ENCODE peak calls at places on chromosomes 1 and 21, in nine cellular contexts. C, M, T, K, W, D, E, V and U are unnamed samples. For H3K36me3, the result is how much of the 10 kb centered on the place peaks cover.

GRCh38 chr1:45473302-45473701 is 17.7 kb downstream of the TESK2 start:
- DNase-seq in C (no peak), M (no peak), T (no peak), K (no peak), W (no peak), D (no peak), E (no peak), V (no peak), U (no peak)

GRCh38 chr21:44262338-44263048 is 796 bp upstream of the DNMT3L start:
- DNase-seq in C (no peak), M (no peak), T (peak), K (peak), W (no peak), D (no peak), E (peak), V (no peak), U (no peak)

GRCh38 chr1:96234299-96234698 is 487.3 kb upstream of the PTBP2 start:
- DNase-seq in C (no peak), M (peak), T (no peak), K (peak), W (no peak), D (peak), E (no peak), V (peak), U (no peak)

GRCh38 chr1:83764209-83764608 is 234.7 kb downstream of the TTLL7 start:
- DNase-seq in C (peak), M (no peak), T (no peak), K (no peak), W (no peak), D (no peak), E (no peak), V (no peak), U (no peak)

GRCh38 chr21:15241997-15242767 is 177.4 kb upstream of the NRIP1 start:
- DNase-seq in C (no peak), M (peak), T (no peak), K (peak), W (no peak), D (no peak), E (no peak), V (no peak), U (no peak)

GRCh38 chr1:205920861-205921558 is 22.2 kb downstream of the SLC26A9 start:
- DNase-seq in C (no peak), M (no peak), T (no peak), K (peak), W (no peak), D (no peak), E (peak), V (no peak), U (no peak)

GRCh38 chr1:189431437-189431836 is 1046.2 kb downstream of the BRINP3 start:
- DNase-seq in C (no peak), M (no peak), T (no peak), K (no peak), W (no peak), D (no peak), E (no peak), V (no peak), U (no peak)

GRCh38 chr1:231867607-231868006 is 241.0 kb downstream of the DISC1 start:
- DNase-seq in C (no peak), M (peak), T (no peak), K (no peak), W (no peak), D (no peak), E (no peak), V (no peak), U (no peak)

GRCh38 chr1:161145832-161146231 is 7.9 kb upstream of the UFC1 start:
- DNase-seq in C (no peak), M (no peak), T (no peak), K (no peak), W (no peak), D (no peak), E (peak), V (no peak), U (no peak)
- H3K4me3 ChIP-seq in C (no peak), M (no peak), T (no peak), K (no peak), W (no peak), D (no peak), E (no peak), V (no peak), U (no peak)

DNA sequence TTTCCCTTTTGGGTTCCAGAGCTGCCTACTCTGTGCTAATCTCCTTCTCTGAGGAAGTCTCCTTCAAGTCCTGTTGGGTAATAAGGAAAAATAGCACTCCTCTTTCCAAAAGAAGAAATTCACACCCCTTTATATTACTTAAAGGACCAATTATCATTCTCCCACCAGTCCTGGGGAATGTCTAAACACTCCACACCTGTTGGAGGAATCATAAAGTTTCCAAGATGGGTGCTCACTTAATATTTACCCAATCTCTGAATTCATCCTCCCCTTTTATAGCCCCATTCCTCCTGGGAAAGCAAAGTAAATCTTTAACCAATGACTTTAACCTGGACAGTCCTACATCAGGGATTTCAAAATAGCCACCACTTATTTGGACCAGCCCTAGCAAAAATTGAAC is 873.1 kb downstream of the KCNT2 start:
- DNase-seq in C (no peak), M (no peak), T (no peak), K (no peak), W (no peak), D (no peak), E (no peak), V (no peak), U (no peak)
- H3K36me3 ChIP-seq in C (under half), M (under half), T (under half), K (under half), W (under half), D (under half), E (under half), V (under half), U (under half)

GRCh38 chr1:184487561-184488200 is 100.9 kb downstream of the C1orf21 start:
- DNase-seq in C (no peak), M (no peak), T (no peak), K (no peak), W (no peak), D (no peak), E (no peak), V (no peak), U (no peak)
- H3K27ac ChIP-seq in C (no peak), M (no peak), T (no peak), K (no peak), W (peak), D (no peak), E (no peak), V (peak), U (no peak)

DNA sequence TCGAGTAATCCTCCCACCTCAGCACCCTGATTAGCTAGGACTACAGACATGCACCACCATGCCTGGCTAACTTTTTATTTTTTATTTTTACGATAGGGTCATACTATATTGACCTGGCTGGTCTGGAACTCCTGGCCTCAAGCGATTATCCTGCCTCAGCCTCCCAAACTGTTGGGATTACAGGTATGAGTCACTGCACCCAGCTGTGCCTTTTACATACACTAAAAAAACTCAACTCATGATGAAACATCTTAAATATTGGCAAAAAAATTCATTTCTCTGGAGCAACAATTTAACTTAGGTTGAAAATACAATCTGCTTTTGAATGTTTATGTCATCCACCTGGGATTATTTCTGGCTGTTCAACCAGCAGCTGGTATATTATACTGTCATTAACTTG is 598.3 kb upstream of the ZP4 start:
- DNase-seq in C (no peak), M (no peak), T (no peak), K (no peak), W (no peak), D (no peak), E (no peak), V (no peak), U (no peak)
- H3K4me3 ChIP-seq in C (no peak), M (no peak), T (no peak), K (no peak), W (no peak), D (no peak), E (no peak), V (no peak), U (no peak)

GRCh38 chr1:11245904-11246726 is 16.2 kb downstream of the MTOR start:
- DNase-seq in C (no peak), M (no peak), T (no peak), K (no peak), W (no peak), D (no peak), E (no peak), V (no peak), U (no peak)

GRCh38 chr1:11245248-11245647 is 17.1 kb downstream of the MTOR start:
- DNase-seq in C (no peak), M (no peak), T (no peak), K (no peak), W (no peak), D (no peak), E (no peak), V (no peak), U (no peak)

GRCh38 chr1:11253226-11253625 is 9.1 kb downstream of the MTOR start:
- DNase-seq in C (no peak), M (no peak), T (no peak), K (no peak), W (no peak), D (no peak), E (no peak), V (no peak), U (no peak)

GRCh38 chr1:11248169-11248568 is 14.2 kb downstream of the MTOR start:
- DNase-seq in C (no peak), M (no peak), T (no peak), K (peak), W (no peak), D (no peak), E (no peak), V (no peak), U (no peak)
- H3K36me3 ChIP-seq in C (half or more), M (under half), T (half or more), K (half or more), W (half or more), D (under half), E (under half), V (half or more), U (half or more)

GRCh38 chr1:97780884-97781283 is 139.9 kb downstream of the DPYD start:
- DNase-seq in C (no peak), M (no peak), T (no peak), K (no peak), W (no peak), D (no peak), E (no peak), V (no peak), U (no peak)

GRCh38 chr1:97783762-97784161 is 137.1 kb downstream of the DPYD start:
- DNase-seq in C (no peak), M (no peak), T (no peak), K (no peak), W (no peak), D (no peak), E (no peak), V (no peak), U (no peak)

GRCh38 chr1:97778718-97779117 is 142.1 kb downstream of the DPYD start:
- DNase-seq in C (peak), M (no peak), T (no peak), K (no peak), W (no peak), D (no peak), E (no peak), V (no peak), U (no peak)

GRCh38 chr1:97781762-97782337 is 139.0 kb downstream of the DPYD start:
- DNase-seq in C (no peak), M (no peak), T (no peak), K (no peak), W (no peak), D (no peak), E (no peak), V (no peak), U (no peak)
- H3K27ac ChIP-seq in C (no peak), M (no peak), T (no peak), K (no peak), W (no peak), D (no peak), E (no peak), V (no peak), U (no peak)

GRCh38 chr1:184684285-184685077 is 70.2 kb downstream of the EDEM3 start:
- DNase-seq in C (peak), M (no peak), T (no peak), K (no peak), W (peak), D (no peak), E (no peak), V (peak), U (no peak)
- H3K4me3 ChIP-seq in C (no peak), M (no peak), T (no peak), K (no peak), W (no peak), D (no peak), E (no peak), V (no peak), U (no peak)